ENCODE peak calls at places on chromosomes 3 and 15, in nine cellular contexts. Y, F, T, P, U, Z, I, J and E are unnamed samples.

GRCh38 chr15:38707802-38708671 is 143.4 kb upstream of the RASGRP1 start:
- DNase-seq in Y (no peak), F (no peak), T (no peak), P (peak; percentile 39), U (no peak), Z (no peak), I (no peak), J (peak; percentile 45), E (peak; percentile 25)

GRCh38 chr15:72604794-72605193 is 49.7 kb upstream of the GOLGA6B start:
- DNase-seq in Y (no peak), F (no peak), T (no peak), P (no peak), U (no peak), Z (no peak), I (no peak), J (no peak), E (no peak)

GRCh38 chr3:47423548-47424145 is 42.8 kb downstream of the PTPN23 start:
- DNase-seq in Y (no peak), F (no peak), T (no peak), P (no peak), U (no peak), Z (no peak), I (no peak), J (peak; percentile 8), E (no peak)

GRCh38 chr15:81939604-81940440 is 106.0 kb downstream of the MEX3B start:
- DNase-seq in Y (no peak), F (no peak), T (no peak), P (no peak), U (peak; percentile 44), Z (no peak), I (no peak), J (peak; percentile 48), E (no peak)

GRCh38 chr15:44010114-44010513 is 183.3 kb downstream of the WDR76 start:
- DNase-seq in Y (no peak), F (no peak), T (no peak), P (no peak), U (no peak), Z (no peak), I (no peak), J (no peak), E (no peak)

GRCh38 chr3:54123538-54124196 is 1.3 kb downstream of the CACNA2D3 start:
- DNase-seq in Y (no peak), F (no peak), T (no peak), P (no peak), U (no peak), Z (no peak), I (no peak), J (no peak), E (no peak)

GRCh38 chr15:60370804-60371700 is 26.7 kb downstream of the ANXA2 start:
- DNase-seq in Y (no peak), F (no peak), T (no peak), P (peak; percentile 53), U (peak; percentile 97), Z (peak; percentile 80), I (no peak), J (no peak), E (no peak)

GRCh38 chr15:97059276-97059675 is 728.8 kb downstream of the NR2F2 start:
- DNase-seq in Y (no peak), F (no peak), T (no peak), P (no peak), U (no peak), Z (no peak), I (no peak), J (no peak), E (no peak)

GRCh38 chr3:173529062-173529711 is 131.6 kb downstream of the NLGN1 start:
- DNase-seq in Y (no peak), F (no peak), T (no peak), P (peak; percentile 26), U (no peak), Z (no peak), I (no peak), J (peak; percentile 5), E (peak; percentile 13)